ENCODE peak calls at places on chromosomes 7 and 10, in nine cellular contexts. L is breast epithelium, M is right atrium auricular region, I is tibial nerve, T is dorsolateral prefrontal cortex, Z is ovary, P is thoracic aorta, D is heart right ventricle, A is sigmoid colon. O is an unnamed sample.

GRCh38 chr10:1454428-1454827 is 282.9 kb downstream of the ADARB2 start:
- DNase-seq in P (no peak), D (no peak), A (no peak), L (no peak), Z (no peak), I (no peak), M (peak; percentile 23), T (no peak), O (no peak)

GRCh38 chr10:43078986-43079273 is 2.1 kb downstream of the RET start:
- DNase-seq in A (no peak), P (no peak), L (no peak), M (no peak), T (peak; percentile 46), D (peak; percentile 63), Z (no peak), I (no peak), O (peak; percentile 39)

GRCh38 chr10:114313139-114313538 is 74.1 kb downstream of the VWA2 start:
- DNase-seq in A (peak; percentile 29), T (peak; percentile 18), L (no peak), Z (no peak), M (no peak), D (no peak), P (no peak), I (no peak), O (no peak)

GRCh38 chr7:90900640-90901353 is 304.7 kb downstream of the CDK14 start:
- DNase-seq in D (no peak), P (no peak), I (no peak), L (no peak), A (no peak), T (no peak), Z (no peak), M (no peak), O (peak; percentile 30)

GRCh38 chr7:37488163-37488759 is 39.6 kb upstream of the ELMO1 start:
- DNase-seq in I (no peak), A (no peak), L (no peak), D (no peak), P (no peak), T (no peak), M (no peak), Z (no peak), O (peak; percentile 5)

GRCh38 chr10:9301148-9301547 is 1246.7 kb downstream of the GATA3 start:
- DNase-seq in T (no peak), D (no peak), A (no peak), M (no peak), Z (no peak), L (no peak), P (no peak), I (no peak), O (peak; percentile 8)

GRCh38 chr10:29922904-29923303 is 136.5 kb downstream of the JCAD start:
- DNase-seq in I (no peak), D (no peak), M (no peak), P (no peak), A (no peak), L (no peak), T (no peak), Z (no peak), O (no peak)

GRCh38 chr7:97024209-97025129 is at the start of gene DLX5:
- DNase-seq in M (no peak), I (no peak), T (peak; percentile 62), P (no peak), D (no peak), L (no peak), A (no peak), Z (no peak), O (no peak)

GRCh38 chr7:134927723-134928122 is 58.6 kb upstream of the AGBL3 start:
- DNase-seq in A (no peak), I (no peak), L (no peak), M (no peak), D (no peak), P (no peak), T (no peak), Z (no peak), O (no peak)

GRCh38 chr10:102024799-102025198 is 31.2 kb downstream of the ARMH3 start:
- DNase-seq in I (no peak), P (no peak), T (no peak), Z (no peak), A (no peak), L (no peak), M (no peak), D (no peak), O (no peak)

GRCh38 chr7:131131012-131131745 is 196.5 kb upstream of the MKLN1 start:
- DNase-seq in M (no peak), A (no peak), T (no peak), D (no peak), Z (no peak), P (no peak), I (no peak), L (no peak), O (no peak)

GRCh38 chr10:58217612-58218011 is 50.1 kb downstream of the IPMK start:
- DNase-seq in I (no peak), D (no peak), L (no peak), T (no peak), A (no peak), M (no peak), Z (no peak), P (no peak), O (peak; percentile 40)

GRCh38 chr7:134901389-134902020 is 84.8 kb upstream of the AGBL3 start:
- DNase-seq in Z (no peak), L (no peak), M (no peak), D (no peak), P (no peak), A (no peak), T (no peak), I (no peak), O (no peak)

GRCh38 chr10:5628366-5628765 is 38.0 kb downstream of the ASB13 start:
- DNase-seq in M (peak; percentile 79), I (no peak), L (no peak), Z (peak; percentile 36), P (no peak), D (no peak), T (no peak), A (peak; percentile 82), O (no peak)

GRCh38 chr10:25245171-25245570 is 70.4 kb downstream of the GPR158 start:
- DNase-seq in T (no peak), D (no peak), Z (no peak), M (no peak), L (no peak), I (no peak), P (no peak), A (no peak), O (no peak)

GRCh38 chr10:72364239-72364777 is 9.6 kb upstream of the DNAJB12 start:
- DNase-seq in D (peak; percentile 87), L (peak; percentile 82), Z (peak; percentile 86), M (peak; percentile 92), I (peak; percentile 76), T (peak; percentile 85), A (peak; percentile 94), P (peak; percentile 83), O (peak; percentile 98)

GRCh38 chr10:47340613-47341170 is 7.5 kb upstream of the RBP3 start:
- DNase-seq in P (no peak), M (peak; percentile 70), I (peak; percentile 60), Z (no peak), D (peak; percentile 54), L (peak; percentile 68), A (no peak), T (peak; percentile 68), O (peak; percentile 78)

GRCh38 chr10:99329891-99330674 is 927 bp downstream of the CNNM1 start:
- DNase-seq in L (no peak), T (peak; percentile 40), D (peak; percentile 27), I (no peak), A (peak; percentile 69), Z (peak; percentile 19), P (no peak), M (no peak), O (peak; percentile 6)
- H3K4me3 ChIP-seq in L (peak overlapping the region; percentile 84), T (peak overlapping the region; percentile 62), D (peak overlapping the region; percentile 58), I (peak overlapping the region; percentile 42), A (peak overlapping the region; percentile 55), Z (peak overlapping the region; percentile 46), P (peak overlapping the region; percentile 76), M (peak overlapping the region; percentile 47), O (no peak overlapping the region)

GRCh38 chr7:25034136-25034535 is 54.2 kb upstream of the OSBPL3 start:
- DNase-seq in A (no peak), L (no peak), T (no peak), P (no peak), I (no peak), D (no peak), M (no peak), Z (no peak), O (no peak)

GRCh38 chr7:25029075-25029474 is 49.1 kb upstream of the OSBPL3 start:
- DNase-seq in D (no peak), P (no peak), Z (no peak), T (no peak), L (no peak), M (no peak), I (no peak), A (no peak), O (no peak)

GRCh38 chr7:25031007-25031406 is 51.0 kb upstream of the OSBPL3 start:
- DNase-seq in A (no peak), L (no peak), D (no peak), Z (no peak), I (no peak), T (no peak), M (no peak), P (no peak), O (no peak)

GRCh38 chr7:25032774-25033743 is 53.1 kb upstream of the OSBPL3 start:
- DNase-seq in L (no peak), D (no peak), T (no peak), P (no peak), I (no peak), M (no peak), Z (no peak), A (no peak), O (no peak)

GRCh38 chr7:25031432-25031831 is 51.5 kb upstream of the OSBPL3 start:
- DNase-seq in D (no peak), I (no peak), T (no peak), P (no peak), Z (no peak), A (no peak), L (no peak), M (no peak), O (no peak)
- TF ChIP-seq CTCF in D (no peak), I (no peak), T (no peak), P (no peak), Z (no peak), A (no peak), L (no peak), M (no peak), O (no peak)

GRCh38 chr7:121882731-121883130 is 9.8 kb downstream of the PTPRZ1 start:
- DNase-seq in M (no peak), A (no peak), L (no peak), Z (no peak), T (no peak), D (no peak), I (no peak), P (no peak), O (no peak)
- H3K4me3 ChIP-seq in M (no peak overlapping the region), A (no peak overlapping the region), L (no peak overlapping the region), Z (no peak overlapping the region), T (no peak overlapping the region), D (no peak overlapping the region), I (no peak overlapping the region), P (no peak overlapping the region), O (no peak overlapping the region)

DNA sequence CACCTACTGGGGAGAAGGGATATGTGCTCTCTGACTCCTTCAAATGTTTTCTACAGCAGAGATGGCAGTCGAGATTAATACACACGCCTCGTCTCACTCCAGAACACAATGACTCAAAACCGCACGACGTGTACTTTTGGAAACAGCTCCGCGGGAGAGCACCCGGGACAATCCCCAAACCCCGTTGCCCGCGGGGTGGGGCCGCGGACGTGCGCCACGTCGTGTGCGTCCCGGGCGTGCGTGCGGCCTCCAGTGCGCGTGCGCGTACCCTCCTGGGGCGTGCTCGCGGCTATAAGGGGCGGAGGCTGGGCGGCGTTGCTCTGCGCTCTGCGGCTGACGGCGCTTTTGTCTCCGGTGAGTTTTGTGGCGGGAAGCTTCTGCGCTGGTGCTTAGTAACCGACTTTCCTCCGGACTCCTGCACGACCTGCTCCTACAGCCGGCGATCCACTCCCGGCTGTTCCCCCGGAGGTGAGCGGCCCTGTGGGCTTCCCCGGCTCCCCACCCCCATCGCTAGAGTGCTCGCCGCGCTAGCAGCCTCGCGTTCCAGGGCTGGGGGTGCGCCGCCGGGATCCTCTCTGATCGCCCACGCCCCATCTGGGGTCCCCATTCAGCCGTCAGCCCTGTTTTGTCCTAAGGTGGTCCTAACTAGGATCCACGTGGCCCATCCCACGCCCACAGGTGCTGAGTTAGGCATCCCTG is at the start of gene HILPDA:
- DNase-seq in T (peak; percentile 87), L (peak; percentile 91), Z (peak; percentile 92), A (peak; percentile 97), P (peak; percentile 85), M (peak; percentile 93), I (peak; percentile 85), D (peak; percentile 96), O (peak; percentile 98)
- TF ChIP-seq CTCF in T (no peak), L (no peak), Z (no peak), A (no peak), P (no peak), M (no peak), I (no peak), D (no peak), O (no peak)